ENCODE peak calls at places on chromosomes 2 and 18, in eight cellular contexts. N, D, T, O, Z, A, M and G are unnamed samples.

GRCh38 chr2:211089127-211089526 is 532.7 kb downstream of the CPS1 start:
- DNase-seq in T (no peak), D (no peak), Z (no peak), O (no peak), N (no peak), M (no peak), A (no peak), G (no peak)

GRCh38 chr2:113407446-113408099 is 29.9 kb upstream of the ZNG1B start:
- DNase-seq in A (no peak), N (peak; percentile 8), Z (no peak), D (no peak), O (no peak), T (no peak), M (no peak), G (peak; percentile 18)

GRCh38 chr2:174083843-174084458 is 118.8 kb upstream of the SP3 start:
- DNase-seq in N (no peak), O (no peak), D (no peak), M (no peak), A (no peak), T (no peak), Z (no peak), G (no peak)

GRCh38 chr2:38446972-38447561 is 70.0 kb upstream of the ATL2 start:
- DNase-seq in Z (no peak), T (peak; percentile 64), A (no peak), M (no peak), D (no peak), N (no peak), O (no peak), G (no peak)

GRCh38 chr18:47997338-47997780 is 66.9 kb upstream of the SMAD2 start:
- DNase-seq in Z (no peak), T (peak; percentile 94), A (peak; percentile 9), M (no peak), D (no peak), N (peak; percentile 76), O (no peak), G (no peak)

GRCh38 chr2:238114851-238115660 is 14.9 kb downstream of the ESPNL start:
- DNase-seq in D (no peak), O (no peak), M (no peak), A (no peak), N (no peak), T (peak; percentile 47), Z (no peak), G (no peak)

GRCh38 chr2:120541553-120541932 is 194.1 kb upstream of the GLI2 start:
- DNase-seq in M (no peak), T (no peak), A (no peak), Z (no peak), O (no peak), N (no peak), D (no peak), G (no peak)

GRCh38 chr2:144505245-144505801 is 14.6 kb downstream of the ZEB2 start:
- DNase-seq in Z (no peak), T (peak; percentile 63), A (peak; percentile 34), O (no peak), N (no peak), M (no peak), D (no peak), G (peak; percentile 62)

GRCh38 chr2:16104345-16105177 is 164.2 kb downstream of the MYCN start:
- DNase-seq in D (no peak), A (no peak), N (no peak), Z (no peak), T (peak; percentile 90), M (no peak), O (no peak), G (no peak)

GRCh38 chr2:205273148-205273547 is 409.2 kb upstream of the NRP2 start:
- DNase-seq in A (no peak), Z (no peak), T (no peak), O (no peak), N (no peak), M (no peak), D (no peak), G (no peak)

GRCh38 chr2:120954939-120955338 is 219.3 kb downstream of the GLI2 start:
- DNase-seq in A (no peak), M (no peak), T (no peak), O (no peak), D (no peak), Z (no peak), N (no peak), G (no peak)

GRCh38 chr18:78871631-78872030 is 108.0 kb upstream of the SALL3 start:
- DNase-seq in O (no peak), M (no peak), N (no peak), A (no peak), T (no peak), Z (no peak), D (no peak), G (no peak)